ENCODE peak calls at places on chromosomes 16 and 17, in ten cellular contexts. Z, I, O, Q, B, N, W, D, K and V are unnamed samples.

GRCh38 chr17:74522381-74523090 is 8.7 kb downstream of the CD300LB start:
- DNase-seq in Z (no peak), I (no peak), O (no peak), Q (no peak), B (no peak), N (no peak), W (no peak), D (no peak), K (no peak), V (no peak)

GRCh38 chr16:57022445-57022844 is 33.1 kb downstream of the NLRC5 start:
- DNase-seq in Z (no peak), I (no peak), O (no peak), Q (no peak), B (no peak), N (no peak), W (no peak), D (no peak), K (no peak), V (no peak)

GRCh38 chr16:979859-980594 is 1.5 kb upstream of the SOX8 start:
- DNase-seq in Z (no peak), I (no peak), O (no peak), Q (no peak), B (no peak), N (no peak), W (peak), D (no peak), K (no peak), V (no peak)

GRCh38 chr17:8405499-8406016 is 7.9 kb upstream of the RNF222 start:
- DNase-seq in Z (no peak), I (no peak), O (no peak), Q (no peak), B (no peak), N (no peak), W (no peak), D (no peak), K (no peak), V (no peak)

GRCh38 chr17:82823004-82823403 is 16.8 kb downstream of the ZNF750 start:
- DNase-seq in Z (no peak), I (no peak), O (no peak), Q (no peak), B (no peak), N (no peak), W (peak), D (no peak), K (no peak), V (no peak)

GRCh38 chr16:27080870-27081269 is 14.1 kb downstream of the C16orf82 start:
- DNase-seq in Z (no peak), I (no peak), O (no peak), Q (no peak), B (peak), N (no peak), W (no peak), D (no peak), K (no peak), V (no peak)

GRCh38 chr17:77274137-77274829 is 133.5 kb downstream of the SEC14L1 start:
- DNase-seq in Z (no peak), I (no peak), O (no peak), Q (no peak), B (no peak), N (no peak), W (no peak), D (no peak), K (no peak), V (no peak)

GRCh38 chr16:70161350-70161749 is 12.2 kb upstream of the CLEC18C start:
- DNase-seq in Z (no peak), I (no peak), O (no peak), Q (no peak), B (no peak), N (no peak), W (no peak), D (no peak), K (no peak), V (no peak)

GRCh38 chr16:86836503-86837125 is 258.3 kb downstream of the FOXL1 start:
- DNase-seq in Z (no peak), I (peak), O (no peak), Q (no peak), B (no peak), N (peak), W (no peak), D (peak), K (peak), V (peak)

GRCh38 chr17:75693500-75694481 is 26.7 kb downstream of the SAP30BP start:
- DNase-seq in Z (no peak), I (peak), O (no peak), Q (peak), B (peak), N (peak), W (peak), D (peak), K (no peak), V (peak)

GRCh38 chr17:12365805-12366204 is 299.9 kb upstream of the MYOCD start:
- DNase-seq in Z (no peak), I (peak), O (no peak), Q (peak), B (no peak), N (no peak), W (peak), D (no peak), K (peak), V (no peak)

GRCh38 chr17:29138991-29139682 is 41.1 kb downstream of the MYO18A start:
- DNase-seq in Z (peak), I (no peak), O (no peak), Q (peak), B (no peak), N (no peak), W (no peak), D (no peak), K (no peak), V (no peak)

GRCh38 chr17:47831934-47832327 is 461 bp downstream of the LRRC46 start:
- DNase-seq in Z (no peak), I (no peak), O (no peak), Q (no peak), B (no peak), N (no peak), W (no peak), D (no peak), K (no peak), V (no peak)

GRCh38 chr17:142876-143784 is 5.8 kb downstream of the SCGB1C2 start:
- DNase-seq in Z (no peak), I (no peak), O (no peak), Q (peak), B (no peak), N (no peak), W (no peak), D (no peak), K (no peak), V (no peak)

GRCh38 chr16:51062039-51062438 is 89.0 kb downstream of the SALL1 start:
- DNase-seq in Z (no peak), I (no peak), O (no peak), Q (no peak), B (peak), N (no peak), W (no peak), D (no peak), K (no peak), V (no peak)

GRCh38 chr17:17434477-17434876 is 42.3 kb upstream of the MED9 start:
- DNase-seq in Z (no peak), I (no peak), O (no peak), Q (no peak), B (no peak), N (no peak), W (no peak), D (no peak), K (no peak), V (no peak)

GRCh38 chr17:7045492-7046126 is 1.7 kb upstream of the SLC16A11 start:
- DNase-seq in Z (peak), I (peak), O (peak), Q (no peak), B (peak), N (no peak), W (peak), D (peak), K (peak), V (peak)

GRCh38 chr17:1298616-1299015 is 19.2 kb downstream of the TRARG1 start:
- DNase-seq in Z (peak), I (no peak), O (peak), Q (no peak), B (no peak), N (no peak), W (peak), D (no peak), K (no peak), V (no peak)

GRCh38 chr16:49492090-49492801 is 118.6 kb downstream of the C16orf78 start:
- DNase-seq in Z (peak), I (peak), O (peak), Q (peak), B (peak), N (no peak), W (peak), D (no peak), K (no peak), V (no peak)

GRCh38 chr16:57757883-57758282 is 22.3 kb downstream of the KATNB1 start:
- DNase-seq in Z (no peak), I (no peak), O (no peak), Q (no peak), B (no peak), N (no peak), W (no peak), D (no peak), K (no peak), V (no peak)

GRCh38 chr16:55912022-55912421 is 36.8 kb upstream of the CES5A start:
- DNase-seq in Z (peak), I (no peak), O (no peak), Q (peak), B (no peak), N (no peak), W (peak), D (no peak), K (no peak), V (no peak)

GRCh38 chr17:82648761-82649474 is 674 bp upstream of the WDR45B start:
- DNase-seq in Z (peak), I (no peak), O (no peak), Q (peak), B (peak), N (no peak), W (peak), D (peak), K (no peak), V (no peak)

GRCh38 chr16:8623634-8624033 is 2.1 kb downstream of the METTL22 start:
- DNase-seq in Z (no peak), I (peak), O (no peak), Q (no peak), B (no peak), N (no peak), W (no peak), D (no peak), K (no peak), V (no peak)

GRCh38 chr16:67105881-67106280 is 3.9 kb upstream of the PHAF1 start:
- DNase-seq in Z (no peak), I (no peak), O (no peak), Q (no peak), B (no peak), N (no peak), W (no peak), D (no peak), K (no peak), V (no peak)